ENCODE peak calls at places on chromosomes 12 and 14, in nine cellular contexts. K, F, G, N, A, L, B, V and S are unnamed samples.

GRCh38 chr12:23585156-23585781 is 364.2 kb downstream of the SOX5 start:
- DNase-seq in N (no peak), A (no peak), G (no peak), B (no peak), L (no peak), F (no peak), K (no peak), V (no peak), S (no peak)

GRCh38 chr12:89906178-89906577 is 197.5 kb upstream of the ATP2B1 start:
- DNase-seq in L (no peak), G (no peak), K (no peak), F (no peak), V (no peak), N (no peak), A (no peak), B (no peak), S (no peak)

GRCh38 chr12:89098390-89099102 is 253.8 kb downstream of the DUSP6 start:
- DNase-seq in N (no peak), L (peak), G (no peak), F (no peak), A (no peak), K (no peak), B (no peak), V (no peak), S (no peak)

GRCh38 chr14:33402604-33403003 is 463.9 kb downstream of the NPAS3 start:
- DNase-seq in K (no peak), F (no peak), G (no peak), V (no peak), N (no peak), B (no peak), A (no peak), L (no peak), S (no peak)

GRCh38 chr14:68755016-68755353 is 37.9 kb downstream of the ZFP36L1 start:
- DNase-seq in F (no peak), L (no peak), G (no peak), K (no peak), B (no peak), A (no peak), V (no peak), N (no peak), S (no peak)

GRCh38 chr14:55366271-55366670 is 45.4 kb downstream of the ATG14 start:
- DNase-seq in V (no peak), A (no peak), K (no peak), N (peak), F (no peak), B (no peak), L (no peak), G (no peak), S (no peak)

GRCh38 chr12:92989715-92990484 is 60.8 kb upstream of the EEA1 start:
- DNase-seq in K (no peak), B (no peak), L (peak), F (no peak), A (no peak), V (no peak), N (no peak), G (peak), S (no peak)

GRCh38 chr12:76820888-76821482 is 57.1 kb downstream of the ZDHHC17 start:
- DNase-seq in N (peak), K (no peak), B (no peak), V (no peak), F (peak), L (no peak), A (peak), G (peak), S (no peak)

GRCh38 chr14:36626150-36626549 is 35.5 kb upstream of the PAX9 start:
- DNase-seq in V (no peak), K (no peak), F (no peak), B (no peak), L (peak), N (no peak), A (no peak), G (no peak), S (no peak)

GRCh38 chr12:50699940-50700339 is 64.0 kb upstream of the ATF1 start:
- DNase-seq in A (no peak), G (no peak), L (no peak), K (no peak), B (no peak), F (no peak), V (no peak), N (no peak), S (no peak)

GRCh38 chr14:92185559-92185958 is 63.8 kb downstream of the CPSF2 start:
- DNase-seq in V (no peak), F (peak), G (no peak), B (no peak), L (no peak), A (no peak), K (no peak), N (no peak), S (no peak)

GRCh38 chr12:18690653-18691052 is 47.2 kb downstream of the PLCZ1 start:
- DNase-seq in V (no peak), K (no peak), G (no peak), B (no peak), N (peak), F (no peak), L (no peak), A (no peak), S (no peak)

GRCh38 chr14:101395779-101396178 is 165.5 kb upstream of the DIO3 start:
- DNase-seq in V (no peak), L (no peak), A (no peak), N (no peak), F (no peak), K (no peak), B (no peak), G (no peak), S (no peak)

GRCh38 chr12:54215990-54216579 is 27.3 kb upstream of the SMUG1 start:
- DNase-seq in L (peak), A (no peak), N (no peak), F (no peak), K (no peak), B (no peak), V (no peak), G (no peak), S (peak)

GRCh38 chr12:10904686-10905085 is 4.7 kb downstream of the TAS2R13 start:
- DNase-seq in V (no peak), B (no peak), F (no peak), N (no peak), K (no peak), L (no peak), A (no peak), G (no peak), S (no peak)

GRCh38 chr12:52354197-52354596 is 13.1 kb downstream of the KRT85 start:
- DNase-seq in B (no peak), L (no peak), V (no peak), G (no peak), N (no peak), K (no peak), F (no peak), A (no peak), S (no peak)

GRCh38 chr14:104370256-104370870 is 209.2 kb upstream of the C14orf180 start:
- DNase-seq in L (no peak), B (no peak), N (no peak), F (no peak), V (no peak), G (peak), A (peak), K (no peak), S (no peak)

GRCh38 chr14:45526715-45527549 is 273.9 kb upstream of the MIS18BP1 start:
- DNase-seq in V (peak), K (no peak), N (peak), L (peak), B (no peak), F (peak), A (peak), G (peak), S (peak)